ENCODE peak calls at places on chromosome 11, in five cellular contexts. S is mesendoderm, Q is A549, U is RWPE2, Z is WERI-Rb-1. M is an unnamed sample.

GRCh38 chr11:8352852-8353505 is 89.3 kb upstream of the LMO1 start:
- DNase-seq in S (no peak), Q (no peak), U (no peak), Z (no peak), M (no peak)

GRCh38 chr11:61484541-61484940 is 24.0 kb upstream of the LRRC10B start:
- DNase-seq in S (no peak), Q (no peak), U (no peak), Z (no peak), M (no peak)

GRCh38 chr11:110833033-110833484 is 120.8 kb upstream of the ARHGAP20 start:
- DNase-seq in S (no peak), Q (no peak), U (no peak), Z (no peak), M (no peak)

GRCh38 chr11:112113539-112114457 is 27.1 kb downstream of the SDHD start:
- DNase-seq in S (peak; percentile 76), Q (peak; percentile 31), U (no peak), Z (no peak), M (no peak)

GRCh38 chr11:97140885-97141494 is 751.2 kb downstream of the JRKL start:
- DNase-seq in S (peak; percentile 58), Q (no peak), U (no peak), Z (no peak), M (no peak)

GRCh38 chr11:44333271-44334218 is 23.6 kb upstream of the ALX4 start:
- DNase-seq in S (no peak), Q (no peak), U (no peak), Z (no peak), M (no peak)

GRCh38 chr11:34411786-34412185 is 26.9 kb upstream of the CAT start:
- DNase-seq in S (no peak), Q (no peak), U (no peak), Z (no peak), M (no peak)

GRCh38 chr11:70668204-70669202 is 270.2 kb downstream of the CTTN start:
- DNase-seq in S (no peak), Q (no peak), U (no peak), Z (no peak), M (no peak)

GRCh38 chr11:105274631-105275030 is 135.1 kb upstream of the CARD18 start:
- DNase-seq in S (no peak), Q (no peak), U (no peak), Z (no peak), M (no peak)

GRCh38 chr11:119298726-119299125 is 18.2 kb downstream of the MCAM start:
- DNase-seq in S (no peak), Q (no peak), U (no peak), Z (no peak), M (no peak)

DNA sequence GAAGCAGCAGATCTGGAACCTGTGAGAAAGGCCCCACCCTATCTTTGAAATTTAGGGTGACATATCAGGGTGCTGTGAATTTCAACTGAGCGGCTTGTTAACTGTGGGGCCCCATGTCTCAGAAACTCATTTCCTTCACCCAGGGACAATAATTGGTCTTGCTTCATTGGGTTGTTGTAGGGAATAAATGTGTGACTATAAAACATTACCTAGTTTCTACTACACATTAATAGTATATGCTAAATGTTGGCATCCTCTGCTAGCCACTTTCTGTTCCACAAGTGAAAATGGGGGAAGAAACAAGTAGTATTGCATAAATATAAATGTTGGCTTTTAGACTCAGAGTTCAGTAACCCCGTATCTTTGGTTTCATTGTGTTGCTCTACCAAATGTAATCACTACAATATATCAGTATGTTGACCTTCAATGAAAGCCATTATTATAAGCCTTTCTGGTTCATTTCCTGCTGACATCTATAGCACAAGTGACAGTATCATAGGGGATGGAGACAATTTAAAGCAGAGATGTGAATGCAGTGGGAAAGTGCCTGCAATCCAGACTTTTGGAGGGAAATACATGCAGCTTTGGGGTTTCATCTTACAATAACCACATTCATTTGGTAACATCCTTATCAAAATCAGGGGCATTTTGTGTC is 905.5 kb upstream of the RAG2 start:
- DNase-seq in S (peak; percentile 1), Q (no peak), U (no peak), Z (no peak), M (no peak)
- H3K27ac ChIP-seq in S (peak overlapping the region; percentile 4), Q (no peak overlapping the region), U (peak overlapping the region; percentile 97), Z (no peak overlapping the region), M (no peak overlapping the region)

DNA sequence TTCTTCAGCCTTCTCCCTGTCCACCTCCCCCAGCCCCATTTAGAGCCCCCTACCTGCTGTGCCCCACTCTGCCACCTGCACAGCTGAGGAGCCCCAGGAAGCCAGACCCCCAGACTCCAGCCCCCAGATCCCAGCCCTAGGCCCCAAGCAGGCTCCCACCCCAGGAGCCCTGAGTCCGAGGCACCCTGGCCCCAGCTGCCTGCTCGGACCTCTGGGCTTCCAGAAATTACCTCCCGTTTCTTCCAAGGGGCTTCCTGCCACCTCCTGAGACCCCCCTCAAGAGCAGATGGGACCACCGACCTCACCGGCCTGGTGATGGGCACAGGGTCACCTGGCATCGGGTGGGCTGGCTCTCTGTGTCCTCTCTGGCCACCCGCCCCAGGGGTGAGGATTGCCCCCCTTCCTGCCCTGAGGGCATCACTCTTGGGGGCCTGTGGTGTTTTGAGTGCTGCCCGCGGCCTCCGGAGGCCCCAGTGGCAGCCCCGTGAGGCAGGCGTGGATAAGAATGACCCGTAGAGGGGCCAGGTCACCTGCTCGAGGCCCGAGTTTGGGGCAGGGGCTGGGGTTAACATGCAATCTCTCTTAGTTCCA is 18.3 kb upstream of the TALDO1 start:
- DNase-seq in S (no peak), Q (no peak), U (no peak), Z (no peak), M (no peak)
- H3K27ac ChIP-seq in S (no peak overlapping the region), Q (peak overlapping the region; percentile 79), U (peak overlapping the region; percentile 71), Z (no peak overlapping the region), M (peak overlapping the region; percentile 98)

DNA sequence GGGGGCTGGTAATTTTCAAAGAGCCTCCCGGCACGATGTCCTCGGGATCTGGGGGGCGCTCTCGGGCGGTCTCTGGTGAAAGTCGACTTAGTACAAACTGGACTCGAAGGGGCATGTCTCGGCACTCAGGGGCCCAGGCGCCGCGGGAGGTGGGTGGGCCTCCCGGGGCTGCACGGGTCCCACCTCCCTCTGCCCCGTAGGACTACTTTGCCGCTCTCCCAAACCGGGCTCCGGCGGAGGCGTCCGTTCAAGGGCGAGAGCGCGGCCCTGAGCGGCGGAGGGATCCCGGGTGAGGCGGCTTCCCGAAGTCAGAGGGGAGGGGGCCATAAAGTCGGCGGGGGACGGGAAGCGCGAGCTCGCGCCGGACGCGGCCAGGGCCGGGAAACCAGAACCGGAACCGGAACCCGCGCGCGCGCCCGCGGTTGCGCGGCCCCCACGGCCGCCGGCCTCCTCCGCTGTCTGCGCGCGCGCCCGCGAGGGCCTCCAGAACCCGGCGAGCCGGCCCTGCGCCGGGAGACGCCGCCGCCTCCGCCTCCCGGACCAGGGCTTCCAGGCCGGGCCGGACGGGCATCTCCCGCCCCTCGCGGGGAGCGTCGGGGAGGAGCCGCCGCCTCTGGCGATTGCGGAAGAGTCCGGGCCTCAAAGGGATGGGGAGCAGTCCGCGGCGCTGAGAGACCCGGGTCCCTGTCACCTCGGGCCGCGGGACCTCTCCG is at the start of gene ARHGEF12:
- DNase-seq in S (peak; percentile 98), Q (peak; percentile 84), U (peak; percentile 95), Z (peak; percentile 96), M (peak; percentile 93)
- H3K27ac ChIP-seq in S (peak within 1 kb of the TSS; percentile 96), Q (peak within 1 kb of the TSS; percentile 84), U (peak within 1 kb of the TSS; percentile 81), Z (peak within 1 kb of the TSS; percentile 90), M (peak within 1 kb of the TSS; percentile 94)

GRCh38 chr11:14029415-14029814 is 66.9 kb downstream of the SPON1 start:
- DNase-seq in S (peak; percentile 78), Q (no peak), U (no peak), Z (no peak), M (no peak)
- H3K27ac ChIP-seq in S (no peak overlapping the region), Q (no peak overlapping the region), U (no peak overlapping the region), Z (no peak overlapping the region), M (no peak overlapping the region)

GRCh38 chr11:29959488-29959887 is 57.3 kb downstream of the KCNA4 start:
- DNase-seq in S (no peak), Q (no peak), U (no peak), Z (no peak), M (no peak)

GRCh38 chr11:29957406-29957805 is 59.4 kb downstream of the KCNA4 start:
- DNase-seq in S (peak; percentile 73), Q (no peak), U (no peak), Z (peak; percentile 85), M (no peak)

GRCh38 chr11:29963796-29964195 is 53.0 kb downstream of the KCNA4 start:
- DNase-seq in S (no peak), Q (no peak), U (no peak), Z (no peak), M (no peak)

GRCh38 chr11:29962243-29962642 is 54.6 kb downstream of the KCNA4 start:
- DNase-seq in S (peak; percentile 75), Q (no peak), U (no peak), Z (peak; percentile 55), M (no peak)

DNA sequence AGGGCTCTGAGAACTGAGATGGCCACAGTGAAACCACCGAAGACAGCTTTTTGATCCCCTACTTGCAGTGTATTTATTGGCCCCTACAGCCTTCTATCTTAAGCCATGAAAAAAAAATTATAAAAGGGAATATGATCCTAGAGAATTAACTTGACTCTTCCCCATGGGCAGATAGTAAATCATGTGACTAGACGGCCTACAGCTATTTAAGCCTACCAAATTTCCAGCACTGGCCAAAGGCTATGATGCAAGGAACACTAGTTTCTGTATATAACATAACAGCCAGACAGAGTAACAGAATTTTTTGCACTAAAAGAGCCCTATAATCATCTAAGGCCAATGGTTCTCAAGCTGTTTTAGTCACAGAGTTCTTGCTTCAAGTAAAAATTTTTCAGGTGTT is 53.8 kb downstream of the KCNA4 start:
- DNase-seq in S (no peak), Q (no peak), U (no peak), Z (no peak), M (no peak)
- H3K27ac ChIP-seq in S (no peak overlapping the region), Q (no peak overlapping the region), U (no peak overlapping the region), Z (no peak overlapping the region), M (no peak overlapping the region)

DNA sequence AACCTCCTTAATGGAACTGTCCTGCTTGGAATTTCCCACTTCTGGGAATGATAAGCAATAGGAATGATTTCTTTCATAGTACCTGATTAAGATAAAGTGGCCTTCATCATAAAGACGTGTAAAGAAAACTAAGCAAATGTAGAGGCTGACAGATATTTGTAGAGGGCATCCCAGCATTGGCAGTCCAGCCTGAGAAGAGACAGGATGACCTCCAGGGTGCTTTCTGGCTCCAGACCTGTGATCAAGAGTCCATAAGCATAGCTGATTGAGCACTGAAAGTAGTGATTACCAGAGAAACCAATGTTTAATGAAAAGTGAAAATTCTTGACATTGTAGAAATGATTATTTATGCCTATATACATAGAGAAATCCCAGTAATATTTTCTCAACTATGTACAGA is 33.6 kb downstream of the YAP1 start:
- DNase-seq in S (no peak), Q (no peak), U (no peak), Z (no peak), M (no peak)
- H3K27ac ChIP-seq in S (no peak overlapping the region), Q (no peak overlapping the region), U (peak overlapping the region; percentile 33), Z (no peak overlapping the region), M (no peak overlapping the region)